ENCODE peak calls at places on chromosome 9, in ten cellular contexts. I is K562, C is breast epithelium, Q is transverse colon, Y is suprapubic skin, S is H1, D is stomach, F is GM12891, U is HCT116, P is HepG2. W is an unnamed sample.

GRCh38 chr9:99825158-99826046 is 3.7 kb downstream of the NR4A3 start:
- DNase-seq in I (no peak), C (no peak), Q (peak), Y (no peak), S (peak), D (no peak), F (no peak), U (no peak), P (no peak), W (no peak)

GRCh38 chr9:120438111-120438510 is 141.9 kb downstream of the CDK5RAP2 start:
- DNase-seq in I (no peak), C (no peak), Q (no peak), Y (no peak), S (no peak), D (no peak), F (no peak), U (no peak), P (no peak), W (no peak)

GRCh38 chr9:87640385-87640795 is 85.5 kb upstream of the CTSL start:
- DNase-seq in I (no peak), C (no peak), Q (no peak), Y (no peak), S (no peak), D (peak), F (no peak), U (no peak), P (no peak), W (no peak)

GRCh38 chr9:114214181-114214580 is 58.8 kb downstream of the COL27A1 start:
- DNase-seq in I (no peak), C (no peak), Q (no peak), Y (no peak), S (no peak), D (no peak), F (no peak), U (no peak), P (no peak), W (no peak)

GRCh38 chr9:116087246-116087645 is 66.3 kb upstream of the PAPPA start:
- DNase-seq in I (no peak), C (peak), Q (no peak), Y (no peak), S (no peak), D (peak), F (no peak), U (no peak), P (no peak), W (no peak)

GRCh38 chr9:21171351-21171750 is 4.9 kb upstream of the IFNA21 start:
- DNase-seq in I (no peak), C (no peak), Q (no peak), Y (no peak), S (no peak), D (no peak), F (no peak), U (no peak), P (no peak), W (no peak)

GRCh38 chr9:1276474-1276873 is 226.3 kb downstream of the DMRT2 start:
- DNase-seq in I (no peak), C (no peak), Q (no peak), Y (no peak), S (no peak), D (no peak), F (no peak), U (no peak), P (no peak), W (no peak)

GRCh38 chr9:79273311-79273710 is 298.5 kb upstream of the TLE4 start:
- DNase-seq in I (no peak), C (no peak), Q (no peak), Y (no peak), S (no peak), D (no peak), F (no peak), U (no peak), P (no peak), W (no peak)

GRCh38 chr9:86494644-86495081 is 140.5 kb upstream of the TUT7 start:
- DNase-seq in I (no peak), C (no peak), Q (no peak), Y (no peak), S (no peak), D (no peak), F (no peak), U (no peak), P (no peak), W (no peak)
- TF ChIP-seq POLR2AphosphoS5 in I (no peak), C (no peak), Q (no peak), Y (no peak), S (no peak), D (peak), F (no peak), U (no peak), P (no peak), W (no peak)

GRCh38 chr9:108934323-108934885 is at the start of gene ABITRAM:
- DNase-seq in I (peak), C (no peak), Q (peak), Y (peak), S (peak), D (peak), F (peak), U (peak), P (peak), W (peak)
- TF ChIP-seq POLR2A in I (no peak), C (no peak), Q (no peak), Y (no peak), S (no peak), D (no peak), F (no peak), U (no peak), P (no peak), W (no peak)

GRCh38 chr9:137682431-137682991 is 63.7 kb downstream of the EHMT1 start:
- DNase-seq in I (no peak), C (no peak), Q (no peak), Y (no peak), S (no peak), D (no peak), F (no peak), U (no peak), P (no peak), W (no peak)
- TF ChIP-seq POLR2AphosphoS5 in I (no peak), C (no peak), Q (no peak), Y (no peak), S (no peak), D (no peak), F (no peak), U (no peak), P (no peak), W (no peak)

DNA sequence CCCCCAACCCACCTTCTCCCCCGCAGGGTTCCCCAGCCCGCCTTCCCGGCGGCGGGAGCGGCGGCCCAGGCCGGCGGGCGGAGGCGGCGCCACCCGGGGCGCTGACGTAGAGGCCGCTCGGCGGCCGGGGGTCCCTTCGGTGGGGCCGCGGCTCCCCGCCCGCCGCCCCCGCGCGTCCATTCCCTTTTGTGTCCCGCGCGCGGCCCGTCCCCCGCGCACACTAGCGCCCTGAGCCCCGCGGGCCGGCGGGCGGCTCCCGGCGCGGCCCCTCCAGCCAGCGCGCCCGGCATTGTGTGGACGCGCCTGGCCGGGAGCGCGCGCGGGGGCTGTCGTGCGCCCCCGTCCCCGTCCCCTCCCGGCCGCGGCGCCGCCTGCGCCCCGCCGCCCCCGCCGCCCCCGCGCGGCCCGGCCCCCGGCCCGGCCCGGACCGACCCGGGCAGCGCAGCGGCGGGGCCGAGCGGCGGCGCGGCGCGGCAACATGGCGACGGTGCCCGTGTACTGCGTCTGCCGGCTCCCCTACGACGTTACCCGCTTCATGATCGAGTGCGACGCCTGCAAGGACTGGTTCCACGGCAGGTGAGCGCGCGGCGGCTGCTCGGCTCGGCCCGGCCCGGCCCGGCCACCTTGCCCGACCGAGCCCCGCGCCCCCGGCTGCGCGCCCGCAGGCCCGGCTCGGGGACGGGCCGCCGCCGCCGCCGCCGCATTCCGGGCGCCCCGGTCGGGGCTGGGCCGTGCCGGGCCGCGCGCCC is at the start of gene PHF2:
- DNase-seq in I (peak), C (peak), Q (no peak), Y (peak), S (no peak), D (no peak), F (peak), U (no peak), P (no peak), W (peak)
- TF ChIP-seq POLR2A in I (no peak), C (no peak), Q (no peak), Y (no peak), S (no peak), D (no peak), F (peak), U (no peak), P (no peak), W (no peak)

DNA sequence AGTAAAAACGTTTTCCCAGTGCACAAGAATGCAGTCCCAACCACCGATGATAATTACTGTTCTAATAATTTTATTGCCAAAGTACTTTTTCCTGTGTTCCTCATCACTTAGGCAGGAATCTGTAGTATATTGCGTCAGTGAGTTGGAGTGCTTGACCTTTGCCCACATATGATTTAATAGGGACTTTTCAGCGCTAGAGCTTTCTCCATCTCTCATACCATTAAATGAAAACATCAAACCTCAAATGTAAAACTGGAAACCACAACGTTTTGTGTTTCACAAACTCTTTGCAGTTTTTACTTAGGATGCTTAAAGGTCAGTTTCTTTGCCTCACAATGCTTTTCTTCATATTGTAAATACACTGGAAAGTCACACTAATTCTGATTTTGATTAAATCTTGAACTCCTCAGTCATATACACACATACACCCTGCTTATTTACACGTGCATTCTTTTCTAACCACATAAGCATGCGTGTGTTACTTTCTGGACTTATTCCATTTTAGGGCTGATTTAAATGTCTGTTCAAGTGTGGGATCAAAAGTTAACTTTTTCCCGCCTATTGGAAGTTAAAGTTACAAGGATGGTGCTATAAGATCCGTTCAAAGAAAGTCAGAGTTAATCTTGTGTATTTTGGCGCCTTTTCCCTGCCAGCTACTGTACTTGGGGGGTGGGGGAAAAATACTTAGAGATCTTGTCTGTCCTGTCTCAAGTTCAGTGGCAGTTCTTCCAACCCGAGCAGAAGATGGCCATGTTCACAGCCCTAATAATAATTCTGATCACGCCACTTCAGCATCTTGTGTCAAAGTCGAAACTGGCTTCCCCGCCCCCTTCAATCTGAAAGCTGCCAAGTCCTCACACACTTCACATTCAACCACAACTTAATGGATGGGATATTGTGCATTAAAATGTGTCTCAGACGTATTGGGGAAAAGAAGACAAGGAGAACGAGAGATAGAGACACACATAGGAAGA is 6.6 kb upstream of the NFIB start:
- DNase-seq in I (peak), C (no peak), Q (peak), Y (no peak), S (no peak), D (peak), F (no peak), U (no peak), P (no peak), W (no peak)
- TF ChIP-seq POLR2AphosphoS5 in I (no peak), C (no peak), Q (no peak), Y (no peak), S (no peak), D (peak), F (no peak), U (no peak), P (no peak), W (no peak)

GRCh38 chr9:134503301-134504105 is 138.1 kb upstream of the COL5A1 start:
- DNase-seq in I (no peak), C (no peak), Q (peak), Y (no peak), S (no peak), D (no peak), F (no peak), U (no peak), P (no peak), W (no peak)

GRCh38 chr9:134505032-134505431 is 136.6 kb upstream of the COL5A1 start:
- DNase-seq in I (no peak), C (no peak), Q (no peak), Y (no peak), S (no peak), D (no peak), F (no peak), U (no peak), P (no peak), W (no peak)

GRCh38 chr9:134501266-134502181 is 140.1 kb upstream of the COL5A1 start:
- DNase-seq in I (no peak), C (no peak), Q (no peak), Y (no peak), S (no peak), D (no peak), F (no peak), U (no peak), P (no peak), W (no peak)

GRCh38 chr9:134502261-134503211 is 139.1 kb upstream of the COL5A1 start:
- DNase-seq in I (no peak), C (no peak), Q (peak), Y (peak), S (no peak), D (peak), F (no peak), U (no peak), P (peak), W (no peak)

GRCh38 chr9:134504106-134504385 is 137.6 kb upstream of the COL5A1 start:
- DNase-seq in I (no peak), C (no peak), Q (no peak), Y (no peak), S (no peak), D (no peak), F (no peak), U (no peak), P (no peak), W (no peak)
- TF ChIP-seq POLR2A in I (no peak), C (no peak), Q (no peak), Y (no peak), S (no peak), D (no peak), F (no peak), U (no peak), P (no peak), W (no peak)

GRCh38 chr9:92762196-92762595 is 2.4 kb downstream of the BICD2 start:
- DNase-seq in I (no peak), C (no peak), Q (no peak), Y (no peak), S (no peak), D (no peak), F (no peak), U (no peak), P (no peak), W (no peak)

GRCh38 chr9:92762781-92763708 is 1.6 kb downstream of the BICD2 start:
- DNase-seq in I (no peak), C (no peak), Q (no peak), Y (no peak), S (no peak), D (no peak), F (no peak), U (no peak), P (no peak), W (no peak)

GRCh38 chr9:92764988-92765936 is 629 bp upstream of the BICD2 start:
- DNase-seq in I (peak), C (peak), Q (peak), Y (peak), S (peak), D (peak), F (peak), U (peak), P (peak), W (peak)

GRCh38 chr9:92763721-92764380 is 782 bp downstream of the BICD2 start:
- DNase-seq in I (peak), C (no peak), Q (peak), Y (peak), S (peak), D (no peak), F (peak), U (no peak), P (no peak), W (peak)

DNA sequence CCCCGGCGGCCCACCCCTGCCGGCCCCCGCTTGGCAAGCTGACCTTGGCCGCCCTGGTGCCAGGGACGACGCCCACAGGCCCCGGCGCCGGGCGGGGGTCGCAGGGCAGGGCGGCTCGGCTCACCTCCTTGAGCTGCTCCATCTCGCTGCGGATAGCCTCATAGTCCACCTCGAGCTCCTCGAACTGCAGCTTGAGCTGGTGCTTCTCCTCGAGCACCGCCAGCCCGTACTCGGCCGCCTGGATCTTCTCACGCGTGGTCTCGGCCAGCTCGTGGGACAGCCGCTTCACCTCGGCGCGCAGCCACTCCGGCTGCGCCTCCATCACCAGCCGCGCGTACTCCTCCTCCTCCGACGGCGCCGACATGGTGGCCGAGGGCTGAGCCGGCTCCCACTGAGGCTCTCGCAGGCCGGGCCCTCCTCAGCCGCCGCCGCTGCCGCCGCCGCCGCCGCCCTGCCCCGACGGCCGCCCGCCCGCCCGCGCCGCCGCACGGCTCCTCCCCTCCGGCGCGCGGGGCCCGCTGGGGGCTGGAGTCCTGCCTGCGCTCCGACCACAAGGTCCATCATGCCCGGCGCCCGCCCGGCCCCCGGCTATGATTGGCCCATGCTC is at the start of gene BICD2:
- DNase-seq in I (no peak), C (no peak), Q (no peak), Y (no peak), S (peak), D (no peak), F (peak), U (no peak), P (no peak), W (no peak)
- TF ChIP-seq POLR2AphosphoS5 in I (no peak), C (no peak), Q (no peak), Y (no peak), S (no peak), D (no peak), F (no peak), U (no peak), P (no peak), W (no peak)

GRCh38 chr9:111066427-111066826 is 28.2 kb upstream of the LPAR1 start:
- DNase-seq in I (no peak), C (no peak), Q (no peak), Y (no peak), S (no peak), D (no peak), F (no peak), U (no peak), P (no peak), W (no peak)
- TF ChIP-seq POLR2A in I (no peak), C (no peak), Q (no peak), Y (no peak), S (no peak), D (no peak), F (no peak), U (no peak), P (no peak), W (no peak)